ENCODE peak calls at places on chromosome 1, in six cellular contexts. One of them, this sample, is unnamed.

GRCh38 chr1:53987880-53988279 is 30.1 kb downstream of the LDLRAD1 start:
- DNase-seq in fibroblast of villous mesenchyme: peak
- DNase-seq in ELR: no peak
- DNase-seq in A172: no peak
- DNase-seq in stimulated activated CD4-positive, alpha-beta T cell treated with anti-CD3 and anti-CD28 coated beads, Interleukin-15, amount 100 ng/mL, for 1 hour: no peak
- DNase-seq in left ventricle myocardium inferior: no peak
- DNase-seq in this sample: no peak

GRCh38 chr1:83931658-83932253 is 67.2 kb downstream of the TTLL7 start:
- DNase-seq in left ventricle myocardium inferior: no peak
- DNase-seq in ELR: peak
- DNase-seq in A172: peak
- DNase-seq in stimulated activated CD4-positive, alpha-beta T cell treated with anti-CD3 and anti-CD28 coated beads, Interleukin-15, amount 100 ng/mL, for 1 hour: no peak
- DNase-seq in fibroblast of villous mesenchyme: peak
- DNase-seq in this sample: peak

GRCh38 chr1:116574581-116575291 is 3.9 kb upstream of the CD58 start:
- DNase-seq in left ventricle myocardium inferior: peak
- DNase-seq in stimulated activated CD4-positive, alpha-beta T cell treated with anti-CD3 and anti-CD28 coated beads, Interleukin-15, amount 100 ng/mL, for 1 hour: peak
- DNase-seq in ELR: peak
- DNase-seq in fibroblast of villous mesenchyme: peak
- DNase-seq in A172: peak
- DNase-seq in this sample: peak

GRCh38 chr1:108862017-108862610 is 5.2 kb upstream of the AKNAD1 start:
- DNase-seq in left ventricle myocardium inferior: no peak
- DNase-seq in stimulated activated CD4-positive, alpha-beta T cell treated with anti-CD3 and anti-CD28 coated beads, Interleukin-15, amount 100 ng/mL, for 1 hour: no peak
- DNase-seq in ELR: no peak
- DNase-seq in fibroblast of villous mesenchyme: no peak
- DNase-seq in A172: no peak
- DNase-seq in this sample: no peak

GRCh38 chr1:223500560-223501425 is 107.6 kb downstream of the CCDC185 start:
- DNase-seq in ELR: peak
- DNase-seq in fibroblast of villous mesenchyme: peak
- DNase-seq in stimulated activated CD4-positive, alpha-beta T cell treated with anti-CD3 and anti-CD28 coated beads, Interleukin-15, amount 100 ng/mL, for 1 hour: no peak
- DNase-seq in left ventricle myocardium inferior: no peak
- DNase-seq in A172: peak
- DNase-seq in this sample: no peak

GRCh38 chr1:93446837-93447451 is 974 bp upstream of the FNBP1L start:
- DNase-seq in ELR: peak
- DNase-seq in left ventricle myocardium inferior: no peak
- DNase-seq in A172: no peak
- DNase-seq in fibroblast of villous mesenchyme: no peak
- DNase-seq in stimulated activated CD4-positive, alpha-beta T cell treated with anti-CD3 and anti-CD28 coated beads, Interleukin-15, amount 100 ng/mL, for 1 hour: no peak
- DNase-seq in this sample: no peak

GRCh38 chr1:54989473-54989872 is 9.0 kb downstream of the TMEM61 start:
- DNase-seq in left ventricle myocardium inferior: no peak
- DNase-seq in stimulated activated CD4-positive, alpha-beta T cell treated with anti-CD3 and anti-CD28 coated beads, Interleukin-15, amount 100 ng/mL, for 1 hour: no peak
- DNase-seq in fibroblast of villous mesenchyme: no peak
- DNase-seq in A172: no peak
- DNase-seq in ELR: no peak
- DNase-seq in this sample: no peak

GRCh38 chr1:82695443-82695842 is 894.7 kb downstream of the ADGRL2 start:
- DNase-seq in ELR: no peak
- DNase-seq in left ventricle myocardium inferior: no peak
- DNase-seq in fibroblast of villous mesenchyme: no peak
- DNase-seq in A172: no peak
- DNase-seq in stimulated activated CD4-positive, alpha-beta T cell treated with anti-CD3 and anti-CD28 coated beads, Interleukin-15, amount 100 ng/mL, for 1 hour: no peak
- DNase-seq in this sample: no peak

GRCh38 chr1:5989731-5990271 is 2.4 kb downstream of the NPHP4 start:
- DNase-seq in ELR: no peak
- DNase-seq in left ventricle myocardium inferior: no peak
- DNase-seq in A172: no peak
- DNase-seq in fibroblast of villous mesenchyme: no peak
- DNase-seq in stimulated activated CD4-positive, alpha-beta T cell treated with anti-CD3 and anti-CD28 coated beads, Interleukin-15, amount 100 ng/mL, for 1 hour: no peak
- DNase-seq in this sample: no peak

GRCh38 chr1:156284762-156285161 is 637 bp downstream of the TMEM79 start:
- DNase-seq in left ventricle myocardium inferior: no peak
- DNase-seq in ELR: peak
- DNase-seq in stimulated activated CD4-positive, alpha-beta T cell treated with anti-CD3 and anti-CD28 coated beads, Interleukin-15, amount 100 ng/mL, for 1 hour: no peak
- DNase-seq in A172: no peak
- DNase-seq in fibroblast of villous mesenchyme: no peak
- DNase-seq in this sample: no peak

GRCh38 chr1:235979716-235980338 is 85.1 kb downstream of the NID1 start:
- DNase-seq in fibroblast of villous mesenchyme: no peak
- DNase-seq in stimulated activated CD4-positive, alpha-beta T cell treated with anti-CD3 and anti-CD28 coated beads, Interleukin-15, amount 100 ng/mL, for 1 hour: no peak
- DNase-seq in left ventricle myocardium inferior: no peak
- DNase-seq in A172: no peak
- DNase-seq in ELR: no peak
- DNase-seq in this sample: no peak

GRCh38 chr1:53625766-53626520 is 113.0 kb downstream of the GLIS1 start:
- DNase-seq in stimulated activated CD4-positive, alpha-beta T cell treated with anti-CD3 and anti-CD28 coated beads, Interleukin-15, amount 100 ng/mL, for 1 hour: no peak
- DNase-seq in ELR: no peak
- DNase-seq in fibroblast of villous mesenchyme: no peak
- DNase-seq in A172: no peak
- DNase-seq in left ventricle myocardium inferior: no peak
- DNase-seq in this sample: no peak